ENCODE peak calls at places on chromosomes 3 and 15, in eight cellular contexts. One of them, this sample, is unnamed.

GRCh38 chr15:37701230-37701629 is 233.2 kb upstream of the TMCO5A start:
- DNase-seq in cardiac fibroblast: no peak
- DNase-seq in H9: no peak
- DNase-seq in WERI-Rb-1: no peak
- DNase-seq in pancreas: no peak
- DNase-seq in progenitor cell of endocrine pancreas: no peak
- DNase-seq in cardiac muscle cell: no peak
- DNase-seq in NB4: no peak
- DNase-seq in this sample: no peak

GRCh38 chr15:57296473-57297162 is 79.7 kb upstream of the CGNL1 start:
- DNase-seq in cardiac fibroblast: no peak
- DNase-seq in H9: peak
- DNase-seq in WERI-Rb-1: no peak
- DNase-seq in pancreas: no peak
- DNase-seq in progenitor cell of endocrine pancreas: no peak
- DNase-seq in cardiac muscle cell: no peak
- DNase-seq in NB4: no peak
- DNase-seq in this sample: no peak

GRCh38 chr3:32872487-32873382 is 54.9 kb downstream of the TRIM71 start:
- DNase-seq in cardiac fibroblast: peak
- DNase-seq in H9: no peak
- DNase-seq in WERI-Rb-1: no peak
- DNase-seq in pancreas: no peak
- DNase-seq in progenitor cell of endocrine pancreas: no peak
- DNase-seq in cardiac muscle cell: peak
- DNase-seq in NB4: no peak
- DNase-seq in this sample: no peak

GRCh38 chr15:100112636-100113305 is 229.0 kb downstream of the ADAMTS17 start:
- DNase-seq in cardiac fibroblast: no peak
- DNase-seq in H9: no peak
- DNase-seq in WERI-Rb-1: no peak
- DNase-seq in pancreas: no peak
- DNase-seq in progenitor cell of endocrine pancreas: no peak
- DNase-seq in cardiac muscle cell: no peak
- DNase-seq in NB4: no peak
- DNase-seq in this sample: no peak

GRCh38 chr15:34009656-34010055 is 29.3 kb downstream of the AVEN start:
- DNase-seq in cardiac fibroblast: no peak
- DNase-seq in H9: no peak
- DNase-seq in WERI-Rb-1: no peak
- DNase-seq in pancreas: no peak
- DNase-seq in progenitor cell of endocrine pancreas: no peak
- DNase-seq in cardiac muscle cell: no peak
- DNase-seq in NB4: no peak
- DNase-seq in this sample: no peak

GRCh38 chr15:90845201-90845949 is 23.0 kb upstream of the FURIN start:
- DNase-seq in cardiac fibroblast: peak
- DNase-seq in H9: no peak
- DNase-seq in WERI-Rb-1: no peak
- DNase-seq in pancreas: no peak
- DNase-seq in progenitor cell of endocrine pancreas: no peak
- DNase-seq in cardiac muscle cell: peak
- DNase-seq in NB4: peak
- DNase-seq in this sample: peak

GRCh38 chr3:13217736-13218540 is 144.7 kb upstream of the IQSEC1 start:
- DNase-seq in cardiac fibroblast: no peak
- DNase-seq in H9: no peak
- DNase-seq in WERI-Rb-1: no peak
- DNase-seq in pancreas: no peak
- DNase-seq in progenitor cell of endocrine pancreas: no peak
- DNase-seq in cardiac muscle cell: no peak
- DNase-seq in NB4: no peak
- DNase-seq in this sample: no peak

GRCh38 chr15:62847900-62848489 is 194.6 kb upstream of the TPM1 start:
- DNase-seq in cardiac fibroblast: peak
- DNase-seq in H9: peak
- DNase-seq in WERI-Rb-1: peak
- DNase-seq in pancreas: peak
- DNase-seq in progenitor cell of endocrine pancreas: peak
- DNase-seq in cardiac muscle cell: peak
- DNase-seq in NB4: peak
- DNase-seq in this sample: no peak

GRCh38 chr3:117355566-117355965 is 646.0 kb downstream of the TUSC7 start:
- DNase-seq in cardiac fibroblast: peak
- DNase-seq in H9: peak
- DNase-seq in WERI-Rb-1: peak
- DNase-seq in pancreas: no peak
- DNase-seq in progenitor cell of endocrine pancreas: no peak
- DNase-seq in cardiac muscle cell: peak
- DNase-seq in NB4: peak
- DNase-seq in this sample: no peak

GRCh38 chr3:15215996-15216395 is 9.9 kb downstream of the CAPN7 start:
- DNase-seq in cardiac fibroblast: peak
- DNase-seq in H9: no peak
- DNase-seq in WERI-Rb-1: no peak
- DNase-seq in pancreas: no peak
- DNase-seq in progenitor cell of endocrine pancreas: no peak
- DNase-seq in cardiac muscle cell: peak
- DNase-seq in NB4: no peak
- DNase-seq in this sample: no peak

GRCh38 chr15:38308242-38308641 is 55.6 kb downstream of the SPRED1 start:
- DNase-seq in cardiac fibroblast: no peak
- DNase-seq in H9: no peak
- DNase-seq in WERI-Rb-1: no peak
- DNase-seq in pancreas: no peak
- DNase-seq in progenitor cell of endocrine pancreas: no peak
- DNase-seq in cardiac muscle cell: no peak
- DNase-seq in NB4: no peak
- DNase-seq in this sample: no peak

GRCh38 chr3:40924559-40925058 is 274.7 kb upstream of the CTNNB1 start:
- DNase-seq in cardiac fibroblast: no peak
- DNase-seq in H9: no peak
- DNase-seq in WERI-Rb-1: no peak
- DNase-seq in pancreas: no peak
- DNase-seq in progenitor cell of endocrine pancreas: no peak
- DNase-seq in cardiac muscle cell: no peak
- DNase-seq in NB4: no peak
- DNase-seq in this sample: no peak

GRCh38 chr15:29556385-29556784 is 265.9 kb downstream of the TJP1 start:
- DNase-seq in cardiac fibroblast: peak
- DNase-seq in H9: no peak
- DNase-seq in WERI-Rb-1: no peak
- DNase-seq in pancreas: no peak
- DNase-seq in progenitor cell of endocrine pancreas: no peak
- DNase-seq in cardiac muscle cell: peak
- DNase-seq in NB4: no peak
- DNase-seq in this sample: no peak

GRCh38 chr3:127408684-127409420 is 121.0 kb upstream of the PRR20G start:
- DNase-seq in cardiac fibroblast: no peak
- DNase-seq in H9: peak
- DNase-seq in WERI-Rb-1: no peak
- DNase-seq in pancreas: no peak
- DNase-seq in progenitor cell of endocrine pancreas: no peak
- DNase-seq in cardiac muscle cell: no peak
- DNase-seq in NB4: peak
- DNase-seq in this sample: no peak

GRCh38 chr3:48064292-48064829 is 48.1 kb upstream of the MAP4 start:
- DNase-seq in cardiac fibroblast: no peak
- DNase-seq in H9: no peak
- DNase-seq in WERI-Rb-1: no peak
- DNase-seq in pancreas: no peak
- DNase-seq in progenitor cell of endocrine pancreas: no peak
- DNase-seq in cardiac muscle cell: no peak
- DNase-seq in NB4: no peak
- DNase-seq in this sample: no peak

GRCh38 chr3:184333190-184333589 is 4.2 kb upstream of the FAM131A start:
- DNase-seq in cardiac fibroblast: no peak
- DNase-seq in H9: no peak
- DNase-seq in WERI-Rb-1: no peak
- DNase-seq in pancreas: no peak
- DNase-seq in progenitor cell of endocrine pancreas: no peak
- DNase-seq in cardiac muscle cell: no peak
- DNase-seq in NB4: no peak
- DNase-seq in this sample: no peak

GRCh38 chr15:101451192-101451799 is 38.2 kb downstream of the PCSK6 start:
- DNase-seq in cardiac fibroblast: peak
- DNase-seq in H9: no peak
- DNase-seq in WERI-Rb-1: no peak
- DNase-seq in pancreas: no peak
- DNase-seq in progenitor cell of endocrine pancreas: no peak
- DNase-seq in cardiac muscle cell: peak
- DNase-seq in NB4: peak
- DNase-seq in this sample: no peak

GRCh38 chr15:45442497-45443135 is 64.3 kb upstream of the GATM start:
- DNase-seq in cardiac fibroblast: peak
- DNase-seq in H9: peak
- DNase-seq in WERI-Rb-1: peak
- DNase-seq in pancreas: no peak
- DNase-seq in progenitor cell of endocrine pancreas: no peak
- DNase-seq in cardiac muscle cell: peak
- DNase-seq in NB4: no peak
- DNase-seq in this sample: no peak

GRCh38 chr3:161600185-161600584 is 103.6 kb downstream of the OTOL1 start:
- DNase-seq in cardiac fibroblast: no peak
- DNase-seq in H9: no peak
- DNase-seq in WERI-Rb-1: no peak
- DNase-seq in pancreas: no peak
- DNase-seq in progenitor cell of endocrine pancreas: no peak
- DNase-seq in cardiac muscle cell: no peak
- DNase-seq in NB4: no peak
- DNase-seq in this sample: no peak

GRCh38 chr3:180980612-180981011 is 8.9 kb downstream of the DNAJC19 start:
- DNase-seq in cardiac fibroblast: peak
- DNase-seq in H9: no peak
- DNase-seq in WERI-Rb-1: no peak
- DNase-seq in pancreas: no peak
- DNase-seq in progenitor cell of endocrine pancreas: no peak
- DNase-seq in cardiac muscle cell: peak
- DNase-seq in NB4: no peak
- DNase-seq in this sample: no peak

GRCh38 chr3:85487375-85487774 is 528.6 kb downstream of the CADM2 start:
- DNase-seq in cardiac fibroblast: no peak
- DNase-seq in H9: no peak
- DNase-seq in WERI-Rb-1: no peak
- DNase-seq in pancreas: no peak
- DNase-seq in progenitor cell of endocrine pancreas: no peak
- DNase-seq in cardiac muscle cell: no peak
- DNase-seq in NB4: no peak
- DNase-seq in this sample: no peak

GRCh38 chr3:114586119-114586518 is 292.3 kb downstream of the TIGIT start:
- DNase-seq in cardiac fibroblast: no peak
- DNase-seq in H9: no peak
- DNase-seq in WERI-Rb-1: no peak
- DNase-seq in pancreas: no peak
- DNase-seq in progenitor cell of endocrine pancreas: no peak
- DNase-seq in cardiac muscle cell: no peak
- DNase-seq in NB4: no peak
- DNase-seq in this sample: no peak

GRCh38 chr3:47057212-47057671 is 77.8 kb downstream of the NBEAL2 start:
- DNase-seq in cardiac fibroblast: no peak
- DNase-seq in H9: no peak
- DNase-seq in WERI-Rb-1: no peak
- DNase-seq in pancreas: no peak
- DNase-seq in progenitor cell of endocrine pancreas: no peak
- DNase-seq in cardiac muscle cell: peak
- DNase-seq in NB4: no peak
- DNase-seq in this sample: no peak

GRCh38 chr15:39283531-39283930 is 297.3 kb upstream of the THBS1 start:
- DNase-seq in cardiac fibroblast: peak
- DNase-seq in H9: no peak
- DNase-seq in WERI-Rb-1: no peak
- DNase-seq in pancreas: no peak
- DNase-seq in progenitor cell of endocrine pancreas: no peak
- DNase-seq in cardiac muscle cell: peak
- DNase-seq in NB4: no peak
- DNase-seq in this sample: no peak

GRCh38 chr15:99566157-99566900 is 545 bp downstream of the MEF2A start:
- DNase-seq in cardiac fibroblast: no peak
- DNase-seq in H9: peak
- DNase-seq in WERI-Rb-1: peak
- DNase-seq in pancreas: peak
- DNase-seq in progenitor cell of endocrine pancreas: peak
- DNase-seq in cardiac muscle cell: no peak
- DNase-seq in NB4: peak
- DNase-seq in this sample: peak

GRCh38 chr3:54599741-54600140 is 328.1 kb downstream of the LRTM1 start:
- DNase-seq in cardiac fibroblast: no peak
- DNase-seq in H9: no peak
- DNase-seq in WERI-Rb-1: no peak
- DNase-seq in pancreas: peak
- DNase-seq in progenitor cell of endocrine pancreas: no peak
- DNase-seq in cardiac muscle cell: no peak
- DNase-seq in NB4: no peak
- DNase-seq in this sample: no peak
- TF ChIP-seq CTCF in cardiac fibroblast: no peak
- TF ChIP-seq CTCF in H9: no peak
- TF ChIP-seq CTCF in WERI-Rb-1: no peak
- TF ChIP-seq CTCF in pancreas: no peak
- TF ChIP-seq CTCF in progenitor cell of endocrine pancreas: no peak
- TF ChIP-seq CTCF in cardiac muscle cell: no peak
- TF ChIP-seq CTCF in NB4: no peak
- TF ChIP-seq CTCF in this sample: no peak

GRCh38 chr15:50068016-50068415 is 51.0 kb downstream of the ATP8B4 start:
- DNase-seq in cardiac fibroblast: no peak
- DNase-seq in H9: no peak
- DNase-seq in WERI-Rb-1: no peak
- DNase-seq in pancreas: no peak
- DNase-seq in progenitor cell of endocrine pancreas: no peak
- DNase-seq in cardiac muscle cell: no peak
- DNase-seq in NB4: peak
- DNase-seq in this sample: no peak
- TF ChIP-seq CTCF in cardiac fibroblast: no peak
- TF ChIP-seq CTCF in H9: no peak
- TF ChIP-seq CTCF in WERI-Rb-1: no peak
- TF ChIP-seq CTCF in pancreas: no peak
- TF ChIP-seq CTCF in progenitor cell of endocrine pancreas: no peak
- TF ChIP-seq CTCF in cardiac muscle cell: no peak
- TF ChIP-seq CTCF in NB4: peak
- TF ChIP-seq CTCF in this sample: no peak

GRCh38 chr15:88664151-88664778 is 25.4 kb downstream of the ISG20 start:
- DNase-seq in cardiac fibroblast: peak
- DNase-seq in H9: no peak
- DNase-seq in WERI-Rb-1: no peak
- DNase-seq in pancreas: no peak
- DNase-seq in progenitor cell of endocrine pancreas: no peak
- DNase-seq in cardiac muscle cell: peak
- DNase-seq in NB4: peak
- DNase-seq in this sample: no peak
- TF ChIP-seq CTCF in cardiac fibroblast: no peak
- TF ChIP-seq CTCF in H9: peak
- TF ChIP-seq CTCF in WERI-Rb-1: no peak
- TF ChIP-seq CTCF in pancreas: no peak
- TF ChIP-seq CTCF in progenitor cell of endocrine pancreas: no peak
- TF ChIP-seq CTCF in cardiac muscle cell: peak
- TF ChIP-seq CTCF in NB4: no peak
- TF ChIP-seq CTCF in this sample: peak

DNA sequence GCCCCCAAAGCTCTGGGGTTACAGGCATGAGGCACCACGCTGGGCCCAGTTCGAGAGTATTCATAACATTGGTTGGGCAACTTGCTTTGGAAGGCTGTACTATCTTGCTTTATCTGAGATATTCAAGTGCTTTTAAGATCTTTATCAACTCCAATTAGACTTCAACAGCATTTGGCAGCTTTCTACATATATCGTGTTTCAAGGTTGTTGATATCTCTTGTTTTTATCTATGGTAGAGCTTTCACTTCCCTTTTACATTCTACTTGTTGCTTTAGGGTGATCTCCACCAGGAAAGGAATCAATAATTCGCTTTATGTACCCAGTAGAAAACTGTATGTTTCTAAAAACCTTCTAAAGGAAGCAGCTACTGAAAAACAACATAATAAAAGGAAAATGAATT is 395.3 kb downstream of the IL5RA start:
- DNase-seq in cardiac fibroblast: no peak
- DNase-seq in H9: no peak
- DNase-seq in WERI-Rb-1: no peak
- DNase-seq in pancreas: no peak
- DNase-seq in progenitor cell of endocrine pancreas: no peak
- DNase-seq in cardiac muscle cell: no peak
- DNase-seq in NB4: peak
- DNase-seq in this sample: no peak
- TF ChIP-seq CTCF in cardiac fibroblast: no peak
- TF ChIP-seq CTCF in H9: no peak
- TF ChIP-seq CTCF in WERI-Rb-1: no peak
- TF ChIP-seq CTCF in pancreas: no peak
- TF ChIP-seq CTCF in progenitor cell of endocrine pancreas: no peak
- TF ChIP-seq CTCF in cardiac muscle cell: no peak
- TF ChIP-seq CTCF in NB4: no peak
- TF ChIP-seq CTCF in this sample: no peak

This sample was measured in CD14-positive monocyte.